ENCODE peak calls at places on chromosomes 4 and X, in four cellular contexts. One of them, this sample, is unnamed.

GRCh38 chr4:149120331-149121014 is 678.3 kb upstream of the NR3C2 start:
- DNase-seq in NCI-H774: no peak
- DNase-seq in DMS53: no peak
- DNase-seq in NCI-H1105: no peak
- DNase-seq in this sample: no peak

GRCh38 chr4:184148871-184149637 is 68.6 kb downstream of the ENPP6 start:
- DNase-seq in NCI-H774: no peak
- DNase-seq in DMS53: no peak
- DNase-seq in NCI-H1105: no peak
- DNase-seq in this sample: no peak

GRCh38 chrX:118603981-118604380 is 108.4 kb downstream of the DOCK11 start:
- DNase-seq in NCI-H774: peak; percentile 83
- DNase-seq in DMS53: peak; percentile 76
- DNase-seq in NCI-H1105: peak; percentile 51
- DNase-seq in this sample: peak; percentile 29

GRCh38 chr4:65391814-65392213 is 278.5 kb downstream of the EPHA5 start:
- DNase-seq in NCI-H774: no peak
- DNase-seq in DMS53: no peak
- DNase-seq in NCI-H1105: no peak
- DNase-seq in this sample: no peak

GRCh38 chr4:33841120-33841519 is 2403.2 kb downstream of the ARAP2 start:
- DNase-seq in NCI-H774: no peak
- DNase-seq in DMS53: no peak
- DNase-seq in NCI-H1105: no peak
- DNase-seq in this sample: no peak

GRCh38 chr4:26279446-26279845 is 41.4 kb upstream of the RBPJ start:
- DNase-seq in NCI-H774: no peak
- DNase-seq in DMS53: no peak
- DNase-seq in NCI-H1105: no peak
- DNase-seq in this sample: no peak

GRCh38 chrX:78321809-78322208 is 5.6 kb downstream of the CYSLTR1 start:
- DNase-seq in NCI-H774: no peak
- DNase-seq in DMS53: peak; percentile 35
- DNase-seq in NCI-H1105: no peak
- DNase-seq in this sample: no peak

GRCh38 chr4:122458625-122459024 is 2.1 kb upstream of the IL2 start:
- DNase-seq in NCI-H774: no peak
- DNase-seq in DMS53: peak; percentile 54
- DNase-seq in NCI-H1105: no peak
- DNase-seq in this sample: no peak

GRCh38 chr4:137641554-137641953 is 109.3 kb upstream of the PCDH18 start:
- DNase-seq in NCI-H774: no peak
- DNase-seq in DMS53: no peak
- DNase-seq in NCI-H1105: no peak
- DNase-seq in this sample: no peak

GRCh38 chr4:2402053-2402452 is 16.4 kb downstream of the ZFYVE28 start:
- DNase-seq in NCI-H774: no peak
- DNase-seq in DMS53: peak; percentile 97
- DNase-seq in NCI-H1105: peak; percentile 59
- DNase-seq in this sample: peak; percentile 65

GRCh38 chr4:26105815-26106699 is 192.0 kb downstream of the SMIM20 start:
- DNase-seq in NCI-H774: no peak
- DNase-seq in DMS53: peak; percentile 41
- DNase-seq in NCI-H1105: no peak
- DNase-seq in this sample: no peak

This sample was measured in NCI-H2029.